ENCODE peak calls at places on chromosome 19, in eight cellular contexts. One of them, this sample, is unnamed.

GRCh38 chr19:43524922-43525835 is 1.8 kb downstream of the ETHE1 start:
- DNase-seq in stimulated activated CD4-positive, alpha-beta T cell treated with anti-CD3 and anti-CD28 coated beads, Interleukin-15, amount 100 ng/mL, for 24 hours: peak; percentile 47
- DNase-seq in keratinocyte: no peak
- DNase-seq in ELF-1: peak; percentile 77
- DNase-seq in EH: peak; percentile 66
- DNase-seq in anterior cingulate cortex: no peak
- DNase-seq in HTR-8/SVneo: peak; percentile 75
- DNase-seq in type B pancreatic cell: no peak
- DNase-seq in this sample: peak; percentile 37

GRCh38 chr19:36688058-36688457 is 646 bp downstream of the ZNF567 start:
- DNase-seq in HTR-8/SVneo: no peak
- DNase-seq in stimulated activated CD4-positive, alpha-beta T cell treated with anti-CD3 and anti-CD28 coated beads, Interleukin-15, amount 100 ng/mL, for 24 hours: no peak
- DNase-seq in EH: no peak
- DNase-seq in anterior cingulate cortex: no peak
- DNase-seq in type B pancreatic cell: no peak
- DNase-seq in keratinocyte: no peak
- DNase-seq in ELF-1: no peak
- DNase-seq in this sample: no peak

GRCh38 chr19:45115809-45116615 is 23.0 kb downstream of the PPP1R37 start:
- DNase-seq in anterior cingulate cortex: no peak
- DNase-seq in ELF-1: no peak
- DNase-seq in HTR-8/SVneo: no peak
- DNase-seq in stimulated activated CD4-positive, alpha-beta T cell treated with anti-CD3 and anti-CD28 coated beads, Interleukin-15, amount 100 ng/mL, for 24 hours: no peak
- DNase-seq in type B pancreatic cell: no peak
- DNase-seq in keratinocyte: no peak
- DNase-seq in EH: no peak
- DNase-seq in this sample: no peak

GRCh38 chr19:40613669-40614594 is 12.8 kb downstream of the LTBP4 start:
- DNase-seq in type B pancreatic cell: no peak
- DNase-seq in stimulated activated CD4-positive, alpha-beta T cell treated with anti-CD3 and anti-CD28 coated beads, Interleukin-15, amount 100 ng/mL, for 24 hours: peak; percentile 93
- DNase-seq in keratinocyte: no peak
- DNase-seq in anterior cingulate cortex: no peak
- DNase-seq in HTR-8/SVneo: no peak
- DNase-seq in ELF-1: peak; percentile 93
- DNase-seq in EH: peak; percentile 68
- DNase-seq in this sample: peak; percentile 78

GRCh38 chr19:42114412-42114811 is 17.8 kb downstream of the POU2F2 start:
- DNase-seq in anterior cingulate cortex: no peak
- DNase-seq in keratinocyte: no peak
- DNase-seq in type B pancreatic cell: no peak
- DNase-seq in HTR-8/SVneo: no peak
- DNase-seq in EH: no peak
- DNase-seq in ELF-1: peak; percentile 18
- DNase-seq in stimulated activated CD4-positive, alpha-beta T cell treated with anti-CD3 and anti-CD28 coated beads, Interleukin-15, amount 100 ng/mL, for 24 hours: no peak
- DNase-seq in this sample: no peak

GRCh38 chr19:7900401-7900870 is 3.2 kb upstream of the MAP2K7 start:
- DNase-seq in ELF-1: no peak
- DNase-seq in type B pancreatic cell: no peak
- DNase-seq in stimulated activated CD4-positive, alpha-beta T cell treated with anti-CD3 and anti-CD28 coated beads, Interleukin-15, amount 100 ng/mL, for 24 hours: no peak
- DNase-seq in EH: no peak
- DNase-seq in HTR-8/SVneo: no peak
- DNase-seq in keratinocyte: no peak
- DNase-seq in anterior cingulate cortex: no peak
- DNase-seq in this sample: no peak

GRCh38 chr19:48632692-48633147 is 4.5 kb downstream of the DBP start:
- DNase-seq in anterior cingulate cortex: no peak
- DNase-seq in HTR-8/SVneo: no peak
- DNase-seq in stimulated activated CD4-positive, alpha-beta T cell treated with anti-CD3 and anti-CD28 coated beads, Interleukin-15, amount 100 ng/mL, for 24 hours: peak; percentile 24
- DNase-seq in EH: peak; percentile 69
- DNase-seq in keratinocyte: no peak
- DNase-seq in ELF-1: peak; percentile 39
- DNase-seq in type B pancreatic cell: no peak
- DNase-seq in this sample: no peak

GRCh38 chr19:47486900-47487299 is 2.9 kb upstream of the KPTN start:
- DNase-seq in ELF-1: no peak
- DNase-seq in stimulated activated CD4-positive, alpha-beta T cell treated with anti-CD3 and anti-CD28 coated beads, Interleukin-15, amount 100 ng/mL, for 24 hours: no peak
- DNase-seq in EH: no peak
- DNase-seq in anterior cingulate cortex: no peak
- DNase-seq in keratinocyte: no peak
- DNase-seq in HTR-8/SVneo: no peak
- DNase-seq in type B pancreatic cell: no peak
- DNase-seq in this sample: no peak

GRCh38 chr19:46441775-46442332 is 13.1 kb upstream of the PNMA8C start:
- DNase-seq in keratinocyte: no peak
- DNase-seq in HTR-8/SVneo: no peak
- DNase-seq in type B pancreatic cell: no peak
- DNase-seq in ELF-1: no peak
- DNase-seq in EH: no peak
- DNase-seq in anterior cingulate cortex: no peak
- DNase-seq in stimulated activated CD4-positive, alpha-beta T cell treated with anti-CD3 and anti-CD28 coated beads, Interleukin-15, amount 100 ng/mL, for 24 hours: no peak
- DNase-seq in this sample: no peak

GRCh38 chr19:5971714-5972354 is 6.1 kb downstream of the RANBP3 start:
- DNase-seq in EH: no peak
- DNase-seq in ELF-1: no peak
- DNase-seq in type B pancreatic cell: no peak
- DNase-seq in anterior cingulate cortex: no peak
- DNase-seq in keratinocyte: no peak
- DNase-seq in HTR-8/SVneo: no peak
- DNase-seq in stimulated activated CD4-positive, alpha-beta T cell treated with anti-CD3 and anti-CD28 coated beads, Interleukin-15, amount 100 ng/mL, for 24 hours: no peak
- DNase-seq in this sample: no peak

GRCh38 chr19:4101496-4101770 is 22.5 kb downstream of the MAP2K2 start:
- DNase-seq in anterior cingulate cortex: no peak
- DNase-seq in type B pancreatic cell: no peak
- DNase-seq in HTR-8/SVneo: no peak
- DNase-seq in keratinocyte: no peak
- DNase-seq in stimulated activated CD4-positive, alpha-beta T cell treated with anti-CD3 and anti-CD28 coated beads, Interleukin-15, amount 100 ng/mL, for 24 hours: no peak
- DNase-seq in EH: no peak
- DNase-seq in ELF-1: no peak
- DNase-seq in this sample: no peak

GRCh38 chr19:28977826-28978225 is 235.1 kb downstream of the UQCRFS1 start:
- DNase-seq in keratinocyte: no peak
- DNase-seq in EH: peak; percentile 5
- DNase-seq in type B pancreatic cell: no peak
- DNase-seq in anterior cingulate cortex: no peak
- DNase-seq in HTR-8/SVneo: no peak
- DNase-seq in ELF-1: no peak
- DNase-seq in stimulated activated CD4-positive, alpha-beta T cell treated with anti-CD3 and anti-CD28 coated beads, Interleukin-15, amount 100 ng/mL, for 24 hours: no peak
- DNase-seq in this sample: no peak

GRCh38 chr19:12975221-12975756 is 5.9 kb downstream of the DAND5 start:
- DNase-seq in keratinocyte: no peak
- DNase-seq in HTR-8/SVneo: no peak
- DNase-seq in anterior cingulate cortex: no peak
- DNase-seq in ELF-1: no peak
- DNase-seq in EH: no peak
- DNase-seq in stimulated activated CD4-positive, alpha-beta T cell treated with anti-CD3 and anti-CD28 coated beads, Interleukin-15, amount 100 ng/mL, for 24 hours: no peak
- DNase-seq in type B pancreatic cell: no peak
- DNase-seq in this sample: no peak

GRCh38 chr19:1882089-1882785 is 3.1 kb downstream of the ABHD17A start:
- DNase-seq in stimulated activated CD4-positive, alpha-beta T cell treated with anti-CD3 and anti-CD28 coated beads, Interleukin-15, amount 100 ng/mL, for 24 hours: peak; percentile 80
- DNase-seq in HTR-8/SVneo: no peak
- DNase-seq in EH: no peak
- DNase-seq in ELF-1: no peak
- DNase-seq in anterior cingulate cortex: peak; percentile 71
- DNase-seq in type B pancreatic cell: no peak
- DNase-seq in keratinocyte: no peak
- DNase-seq in this sample: peak; percentile 88

GRCh38 chr19:54209748-54210494 is 9.3 kb downstream of the RPS9 start:
- DNase-seq in keratinocyte: no peak
- DNase-seq in stimulated activated CD4-positive, alpha-beta T cell treated with anti-CD3 and anti-CD28 coated beads, Interleukin-15, amount 100 ng/mL, for 24 hours: peak; percentile 59
- DNase-seq in ELF-1: no peak
- DNase-seq in EH: peak; percentile 98
- DNase-seq in type B pancreatic cell: no peak
- DNase-seq in HTR-8/SVneo: peak; percentile 93
- DNase-seq in anterior cingulate cortex: peak; percentile 53
- DNase-seq in this sample: no peak

This sample was measured in central memory CD4-positive, alpha-beta T cell.